ENCODE peak calls at places on chromosomes 2 and 18, in five cellular contexts. H is stimulated activated CD4-positive, alpha-beta T cell treated with anti-CD3 and anti-CD28 coated beads, Interleukin-1b, Interleukin-23, amount 100 ng/mL, for 1 hour; B is NCI-H226; Q is GM04503; N is smooth muscle cell of the brain vasculature. Y is an unnamed sample.

GRCh38 chr2:37874470-37874869 is 50.6 kb upstream of the RMDN2 start:
- DNase-seq in H (no peak), B (no peak), Q (no peak), N (no peak), Y (no peak)

GRCh38 chr18:76968073-76968472 is 145.7 kb downstream of the ZNF236 start:
- DNase-seq in H (no peak), B (no peak), Q (no peak), N (no peak), Y (no peak)

GRCh38 chr2:36530983-36531354 is 67.0 kb downstream of the FEZ2 start:
- DNase-seq in H (no peak), B (peak), Q (no peak), N (no peak), Y (no peak)

GRCh38 chr2:190443778-190444481 is 35.8 kb downstream of the MFSD6 start:
- DNase-seq in H (no peak), B (no peak), Q (no peak), N (no peak), Y (peak)

GRCh38 chr2:216392018-216392562 is 19.8 kb upstream of the MARCHF4 start:
- DNase-seq in H (no peak), B (no peak), Q (no peak), N (no peak), Y (no peak)

GRCh38 chr2:106566050-106566449 is 78.9 kb downstream of the CD8B2 start:
- DNase-seq in H (no peak), B (no peak), Q (no peak), N (no peak), Y (no peak)

GRCh38 chr2:20231632-20232031 is 6.7 kb upstream of the SDC1 start:
- DNase-seq in H (no peak), B (peak), Q (no peak), N (no peak), Y (no peak)

GRCh38 chr2:157246212-157247067 is 11.1 kb upstream of the GALNT5 start:
- DNase-seq in H (no peak), B (peak), Q (peak), N (no peak), Y (peak)

GRCh38 chr2:96359310-96359709 is 23.7 kb downstream of the NCAPH start:
- DNase-seq in H (peak), B (no peak), Q (no peak), N (no peak), Y (no peak)